ENCODE peak calls at places on chromosomes 2 and 18, in four cellular contexts. P, L, R and K are unnamed samples.

GRCh38 chr2:177501186-177501585 is 108.6 kb downstream of the AGPS start:
- DNase-seq in L (no peak), R (no peak), P (no peak), K (no peak)

GRCh38 chr2:124489686-124490085 is 464.6 kb downstream of the CNTNAP5 start:
- DNase-seq in R (no peak), P (no peak), L (no peak), K (no peak)

GRCh38 chr2:164044637-164045036 is 308.8 kb upstream of the FIGN start:
- DNase-seq in R (no peak), L (no peak), P (no peak), K (no peak)

GRCh38 chr2:234081970-234082822 is 31.7 kb downstream of the SPP2 start:
- DNase-seq in L (no peak), P (no peak), R (no peak), K (no peak)

GRCh38 chr2:168156661-168157060 is 90.7 kb downstream of the STK39 start:
- DNase-seq in L (no peak), R (no peak), P (no peak), K (no peak)

GRCh38 chr2:197889041-197889440 is 84.6 kb downstream of the PLCL1 start:
- DNase-seq in L (no peak), P (peak), R (no peak), K (peak)

GRCh38 chr2:143110759-143111428 is 18.3 kb upstream of the ARHGAP15 start:
- DNase-seq in L (peak), P (peak), R (peak), K (peak)

GRCh38 chr2:105926960-105927678 is 182.4 kb downstream of the NCK2 start:
- DNase-seq in L (no peak), R (no peak), P (no peak), K (no peak)

GRCh38 chr18:61149786-61150185 is 183.4 kb upstream of the CDH20 start:
- DNase-seq in L (no peak), P (no peak), R (no peak), K (no peak)

GRCh38 chr2:10006248-10007147 is 36.9 kb upstream of the KLF11 start:
- DNase-seq in R (peak), P (no peak), L (no peak), K (no peak)

GRCh38 chr2:196259507-196260481 is 88.4 kb upstream of the STK17B start:
- DNase-seq in L (no peak), R (no peak), P (peak), K (no peak)

GRCh38 chr2:3434654-3435053 is 55.2 kb downstream of the TRAPPC12 start:
- DNase-seq in R (no peak), P (no peak), L (no peak), K (no peak)

GRCh38 chr2:64857581-64858471 is 131.4 kb upstream of the SLC1A4 start:
- DNase-seq in L (no peak), R (no peak), P (no peak), K (no peak)

GRCh38 chr2:96771792-96772618 is 11.3 kb downstream of the CNNM4 start:
- DNase-seq in P (no peak), R (no peak), L (no peak), K (no peak)

GRCh38 chr2:111705711-111706323 is 178.2 kb downstream of the ANAPC1 start:
- DNase-seq in L (peak), R (peak), P (no peak), K (peak)
- TF ChIP-seq HDAC2 in L (peak), R (no peak), P (no peak), K (no peak)

GRCh38 chr2:69969126-69969983 is 7.9 kb upstream of the ASPRV1 start:
- DNase-seq in P (no peak), L (no peak), R (no peak), K (no peak)
- TF ChIP-seq HDAC2 in P (no peak), L (no peak), R (no peak), K (no peak)

GRCh38 chr2:29055586-29055985 is 18.7 kb downstream of the PCARE start:
- DNase-seq in L (no peak), P (no peak), R (no peak), K (no peak)
- TF ChIP-seq HDAC2 in L (no peak), P (no peak), R (no peak), K (no peak)

GRCh38 chr2:45965841-45966498 is 314.5 kb downstream of the PRKCE start:
- DNase-seq in R (no peak), L (no peak), P (no peak), K (no peak)
- TF ChIP-seq HDAC2 in R (no peak), L (no peak), P (no peak), K (no peak)

GRCh38 chr2:162826901-162827300 is 11.7 kb downstream of the KCNH7 start:
- DNase-seq in L (no peak), R (no peak), P (no peak), K (no peak)

GRCh38 chr2:162821176-162821575 is 17.4 kb downstream of the KCNH7 start:
- DNase-seq in R (no peak), P (no peak), L (no peak), K (no peak)

GRCh38 chr2:162821718-162822117 is 16.8 kb downstream of the KCNH7 start:
- DNase-seq in R (no peak), L (no peak), P (no peak), K (no peak)

GRCh38 chr2:162825578-162825977 is 13.0 kb downstream of the KCNH7 start:
- DNase-seq in P (no peak), R (no peak), L (no peak), K (no peak)

GRCh38 chr2:162824319-162824718 is 14.2 kb downstream of the KCNH7 start:
- DNase-seq in L (no peak), P (no peak), R (no peak), K (no peak)
- TF ChIP-seq HDAC2 in L (no peak), P (no peak), R (no peak), K (no peak)